ENCODE peak calls at places on chromosomes 12 and 14, in five cellular contexts. One of them, this sample, is unnamed.

GRCh38 chr14:66038214-66038977 is 447.8 kb upstream of the CCDC196 start:
- DNase-seq in adipocyte: peak
- DNase-seq in MG63: peak
- DNase-seq in testis: peak
- DNase-seq in CD4-positive, CD25-positive, alpha-beta regulatory T cell: no peak
- DNase-seq in this sample: no peak

GRCh38 chr12:93080994-93081809 is 152.1 kb upstream of the EEA1 start:
- DNase-seq in adipocyte: peak
- DNase-seq in MG63: no peak
- DNase-seq in testis: no peak
- DNase-seq in CD4-positive, CD25-positive, alpha-beta regulatory T cell: no peak
- DNase-seq in this sample: peak

GRCh38 chr12:130696377-130696776 is 19.7 kb downstream of the RIMBP2 start:
- DNase-seq in adipocyte: no peak
- DNase-seq in MG63: no peak
- DNase-seq in testis: no peak
- DNase-seq in CD4-positive, CD25-positive, alpha-beta regulatory T cell: no peak
- DNase-seq in this sample: no peak

GRCh38 chr14:88473791-88474190 is 81.0 kb downstream of the PTPN21 start:
- DNase-seq in adipocyte: no peak
- DNase-seq in MG63: no peak
- DNase-seq in testis: no peak
- DNase-seq in CD4-positive, CD25-positive, alpha-beta regulatory T cell: no peak
- DNase-seq in this sample: no peak

GRCh38 chr14:54814076-54814475 is 88.5 kb downstream of the GCH1 start:
- DNase-seq in adipocyte: no peak
- DNase-seq in MG63: peak
- DNase-seq in testis: peak
- DNase-seq in CD4-positive, CD25-positive, alpha-beta regulatory T cell: no peak
- DNase-seq in this sample: peak

GRCh38 chr14:84937449-84937848 is 592.5 kb upstream of the FLRT2 start:
- DNase-seq in adipocyte: no peak
- DNase-seq in MG63: no peak
- DNase-seq in testis: peak
- DNase-seq in CD4-positive, CD25-positive, alpha-beta regulatory T cell: no peak
- DNase-seq in this sample: no peak

GRCh38 chr12:11580125-11580751 is 69.2 kb upstream of the ETV6 start:
- DNase-seq in adipocyte: peak
- DNase-seq in MG63: peak
- DNase-seq in testis: peak
- DNase-seq in CD4-positive, CD25-positive, alpha-beta regulatory T cell: no peak
- DNase-seq in this sample: no peak

GRCh38 chr12:131831021-131831571 is 2.9 kb downstream of the MMP17 start:
- DNase-seq in adipocyte: peak
- DNase-seq in MG63: no peak
- DNase-seq in testis: no peak
- DNase-seq in CD4-positive, CD25-positive, alpha-beta regulatory T cell: no peak
- DNase-seq in this sample: no peak

GRCh38 chr14:97248973-97249372 is 451.8 kb downstream of the VRK1 start:
- DNase-seq in adipocyte: no peak
- DNase-seq in MG63: no peak
- DNase-seq in testis: no peak
- DNase-seq in CD4-positive, CD25-positive, alpha-beta regulatory T cell: no peak
- DNase-seq in this sample: no peak

GRCh38 chr12:60394680-60395079 is 798.9 kb downstream of the SLC16A7 start:
- DNase-seq in adipocyte: peak
- DNase-seq in MG63: no peak
- DNase-seq in testis: no peak
- DNase-seq in CD4-positive, CD25-positive, alpha-beta regulatory T cell: no peak
- DNase-seq in this sample: no peak

GRCh38 chr12:29023436-29024076 is 125.5 kb upstream of the FAR2 start:
- DNase-seq in adipocyte: peak
- DNase-seq in MG63: no peak
- DNase-seq in testis: no peak
- DNase-seq in CD4-positive, CD25-positive, alpha-beta regulatory T cell: no peak
- DNase-seq in this sample: no peak

GRCh38 chr14:97282644-97283403 is 485.6 kb downstream of the VRK1 start:
- DNase-seq in adipocyte: no peak
- DNase-seq in MG63: no peak
- DNase-seq in testis: no peak
- DNase-seq in CD4-positive, CD25-positive, alpha-beta regulatory T cell: no peak
- DNase-seq in this sample: no peak

GRCh38 chr12:106126441-106127288 is 12.1 kb downstream of the NUAK1 start:
- DNase-seq in adipocyte: peak
- DNase-seq in MG63: peak
- DNase-seq in testis: no peak
- DNase-seq in CD4-positive, CD25-positive, alpha-beta regulatory T cell: no peak
- DNase-seq in this sample: no peak

GRCh38 chr14:98623806-98624430 is 648.1 kb downstream of the BCL11B start:
- DNase-seq in adipocyte: no peak
- DNase-seq in MG63: peak
- DNase-seq in testis: no peak
- DNase-seq in CD4-positive, CD25-positive, alpha-beta regulatory T cell: no peak
- DNase-seq in this sample: no peak

GRCh38 chr12:103645202-103645601 is 58.1 kb downstream of the STAB2 start:
- DNase-seq in adipocyte: peak
- DNase-seq in MG63: no peak
- DNase-seq in testis: no peak
- DNase-seq in CD4-positive, CD25-positive, alpha-beta regulatory T cell: no peak
- DNase-seq in this sample: no peak

GRCh38 chr14:91893659-91894058 is 26.3 kb upstream of the TC2N start:
- DNase-seq in adipocyte: peak
- DNase-seq in MG63: no peak
- DNase-seq in testis: no peak
- DNase-seq in CD4-positive, CD25-positive, alpha-beta regulatory T cell: no peak
- DNase-seq in this sample: no peak

GRCh38 chr14:91327201-91327600 is 82.7 kb upstream of the GPR68 start:
- DNase-seq in adipocyte: no peak
- DNase-seq in MG63: no peak
- DNase-seq in testis: no peak
- DNase-seq in CD4-positive, CD25-positive, alpha-beta regulatory T cell: no peak
- DNase-seq in this sample: no peak

GRCh38 chr14:104723651-104724406 is at the start of gene ADSS1:
- DNase-seq in adipocyte: peak
- DNase-seq in MG63: peak
- DNase-seq in testis: peak
- DNase-seq in CD4-positive, CD25-positive, alpha-beta regulatory T cell: peak
- DNase-seq in this sample: peak

GRCh38 chr12:5480218-5480952 is 48.5 kb downstream of the NTF3 start:
- DNase-seq in adipocyte: peak
- DNase-seq in MG63: no peak
- DNase-seq in testis: no peak
- DNase-seq in CD4-positive, CD25-positive, alpha-beta regulatory T cell: no peak
- DNase-seq in this sample: no peak

GRCh38 chr12:62438098-62438692 is 28.4 kb upstream of the MON2 start:
- DNase-seq in adipocyte: peak
- DNase-seq in MG63: peak
- DNase-seq in testis: peak
- DNase-seq in CD4-positive, CD25-positive, alpha-beta regulatory T cell: peak
- DNase-seq in this sample: peak

GRCh38 chr12:52418576-52419110 is 12.5 kb upstream of the KRT82 start:
- DNase-seq in adipocyte: no peak
- DNase-seq in MG63: no peak
- DNase-seq in testis: no peak
- DNase-seq in CD4-positive, CD25-positive, alpha-beta regulatory T cell: no peak
- DNase-seq in this sample: no peak

GRCh38 chr12:109261939-109262338 is 47.1 kb downstream of the FOXN4 start:
- DNase-seq in adipocyte: no peak
- DNase-seq in MG63: no peak
- DNase-seq in testis: no peak
- DNase-seq in CD4-positive, CD25-positive, alpha-beta regulatory T cell: no peak
- DNase-seq in this sample: no peak

GRCh38 chr12:7373226-7373625 is 69.4 kb downstream of the ACSM4 start:
- DNase-seq in adipocyte: no peak
- DNase-seq in MG63: no peak
- DNase-seq in testis: no peak
- DNase-seq in CD4-positive, CD25-positive, alpha-beta regulatory T cell: no peak
- DNase-seq in this sample: no peak
- H3K4me3 ChIP-seq in adipocyte: no peak
- H3K4me3 ChIP-seq in MG63: no peak
- H3K4me3 ChIP-seq in testis: no peak
- H3K4me3 ChIP-seq in CD4-positive, CD25-positive, alpha-beta regulatory T cell: no peak
- H3K4me3 ChIP-seq in this sample: no peak

GRCh38 chr14:101780887-101781239 is 19.4 kb downstream of the PPP2R5C start:
- DNase-seq in adipocyte: no peak
- DNase-seq in MG63: no peak
- DNase-seq in testis: no peak
- DNase-seq in CD4-positive, CD25-positive, alpha-beta regulatory T cell: no peak
- DNase-seq in this sample: no peak
- H3K4me3 ChIP-seq in adipocyte: peak
- H3K4me3 ChIP-seq in MG63: no peak
- H3K4me3 ChIP-seq in testis: peak
- H3K4me3 ChIP-seq in CD4-positive, CD25-positive, alpha-beta regulatory T cell: no peak
- H3K4me3 ChIP-seq in this sample: no peak

GRCh38 chr12:133083345-133083744 is 2.6 kb downstream of the ZNF140 start:
- DNase-seq in adipocyte: no peak
- DNase-seq in MG63: no peak
- DNase-seq in testis: no peak
- DNase-seq in CD4-positive, CD25-positive, alpha-beta regulatory T cell: no peak
- DNase-seq in this sample: no peak

GRCh38 chr12:133080051-133080618 is 588 bp upstream of the ZNF140 start:
- DNase-seq in adipocyte: peak
- DNase-seq in MG63: peak
- DNase-seq in testis: peak
- DNase-seq in CD4-positive, CD25-positive, alpha-beta regulatory T cell: peak
- DNase-seq in this sample: peak

GRCh38 chr12:133081408-133081806 is 684 bp downstream of the ZNF140 start:
- DNase-seq in adipocyte: no peak
- DNase-seq in MG63: no peak
- DNase-seq in testis: peak
- DNase-seq in CD4-positive, CD25-positive, alpha-beta regulatory T cell: no peak
- DNase-seq in this sample: no peak

GRCh38 chr12:133080619-133081407 is at the start of gene ZNF140:
- DNase-seq in adipocyte: peak
- DNase-seq in MG63: peak
- DNase-seq in testis: peak
- DNase-seq in CD4-positive, CD25-positive, alpha-beta regulatory T cell: peak
- DNase-seq in this sample: peak
- H3K4me3 ChIP-seq in adipocyte: peak
- H3K4me3 ChIP-seq in MG63: peak
- H3K4me3 ChIP-seq in testis: peak
- H3K4me3 ChIP-seq in CD4-positive, CD25-positive, alpha-beta regulatory T cell: peak
- H3K4me3 ChIP-seq in this sample: peak

DNA sequence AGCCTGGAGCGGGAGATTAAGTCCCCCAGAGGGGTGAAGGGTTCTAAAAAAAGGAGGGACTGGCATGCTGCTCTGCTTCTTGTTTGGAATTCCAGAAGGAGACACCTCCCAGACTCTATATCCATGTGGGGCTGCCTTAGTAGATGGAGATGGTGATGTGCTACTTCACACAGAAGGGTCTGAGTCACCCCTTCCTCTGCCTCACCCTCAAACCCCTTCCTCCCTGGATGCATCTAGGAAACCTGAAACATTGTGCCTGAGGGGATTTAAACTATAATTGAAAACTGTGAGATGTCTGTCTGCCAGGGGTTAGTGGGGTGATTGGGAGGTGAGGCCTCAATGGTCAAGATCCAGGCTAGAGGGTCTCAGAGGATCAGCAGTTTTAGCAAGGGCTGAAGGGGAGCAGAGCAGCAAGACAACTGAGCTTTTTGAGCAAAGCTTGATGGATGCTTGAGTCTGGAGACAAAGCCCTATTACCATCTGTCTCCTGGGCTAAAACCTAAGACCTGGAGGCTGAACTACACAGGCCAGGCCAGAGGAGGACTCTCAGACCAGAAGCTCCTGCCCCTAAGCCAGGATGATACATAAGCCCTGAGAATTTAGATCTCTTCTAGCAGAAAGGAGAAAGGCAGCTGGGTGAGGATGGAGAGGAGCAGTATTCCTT is 314.7 kb upstream of the ATP2B1 start:
- DNase-seq in adipocyte: no peak
- DNase-seq in MG63: no peak
- DNase-seq in testis: no peak
- DNase-seq in CD4-positive, CD25-positive, alpha-beta regulatory T cell: no peak
- DNase-seq in this sample: no peak
- H3K4me3 ChIP-seq in adipocyte: no peak
- H3K4me3 ChIP-seq in MG63: no peak
- H3K4me3 ChIP-seq in testis: no peak
- H3K4me3 ChIP-seq in CD4-positive, CD25-positive, alpha-beta regulatory T cell: no peak
- H3K4me3 ChIP-seq in this sample: no peak